ENCODE peak calls at places on chromosomes 3 and 15, in four cellular contexts. X is esophagus muscularis mucosa; Z is CD8-positive, alpha-beta T cell; W is heart right ventricle. C is an unnamed sample.

GRCh38 chr3:183884437-183885296 is at the start of gene PARL:
- DNase-seq in Z (peak), X (peak), W (peak), C (peak)

GRCh38 chr15:34725565-34725964 is 29.2 kb downstream of the GJD2 start:
- DNase-seq in Z (no peak), X (no peak), W (no peak), C (no peak)

GRCh38 chr15:59762558-59762957 is 73.4 kb upstream of the BNIP2 start:
- DNase-seq in X (no peak), Z (no peak), W (no peak), C (no peak)

GRCh38 chr15:96693515-96693914 is 363.0 kb downstream of the NR2F2 start:
- DNase-seq in X (no peak), W (no peak), Z (no peak), C (no peak)

GRCh38 chr3:95327478-95327877 is 1264.6 kb downstream of the NSUN3 start:
- DNase-seq in W (no peak), X (no peak), Z (no peak), C (no peak)

GRCh38 chr15:75452364-75452967 is 976 bp upstream of the SIN3A start:
- DNase-seq in X (peak), W (peak), Z (peak), C (peak)

GRCh38 chr3:120137548-120137947 is 43.3 kb upstream of the GSK3B start:
- DNase-seq in X (no peak), W (no peak), Z (no peak), C (no peak)

GRCh38 chr3:13515786-13516783 is 32.8 kb upstream of the FBLN2 start:
- DNase-seq in W (peak), Z (no peak), X (no peak), C (no peak)

GRCh38 chr3:130345487-130346079 is at the start of gene COL6A5:
- DNase-seq in Z (no peak), X (no peak), W (peak), C (no peak)

GRCh38 chr3:121757087-121757811 is 7.7 kb upstream of the GOLGB1 start:
- DNase-seq in W (peak), X (no peak), Z (no peak), C (no peak)

GRCh38 chr3:52091566-52092290 is 35.4 kb upstream of the DUSP7 start:
- DNase-seq in X (no peak), W (no peak), Z (no peak), C (peak)

GRCh38 chr3:56294316-56294715 is 174.0 kb downstream of the ERC2 start:
- DNase-seq in Z (no peak), W (no peak), X (no peak), C (no peak)

GRCh38 chr15:66151809-66152208 is 101.7 kb downstream of the MEGF11 start:
- DNase-seq in Z (no peak), X (no peak), W (no peak), C (no peak)

GRCh38 chr3:47004369-47005211 is 25.1 kb downstream of the NBEAL2 start:
- DNase-seq in W (no peak), Z (no peak), X (no peak), C (no peak)

GRCh38 chr3:106193876-106194275 is 325.1 kb upstream of the CBLB start:
- DNase-seq in X (no peak), W (no peak), Z (no peak), C (no peak)

GRCh38 chr3:31522152-31522551 is 10.6 kb upstream of the STT3B start:
- DNase-seq in X (no peak), Z (peak), W (no peak), C (no peak)

GRCh38 chr3:16794251-16794650 is 90.5 kb upstream of the PLCL2 start:
- DNase-seq in X (no peak), W (no peak), Z (no peak), C (no peak)

GRCh38 chr3:173584834-173585831 is 187.6 kb downstream of the NLGN1 start:
- DNase-seq in X (no peak), Z (no peak), W (peak), C (peak)

GRCh38 chr3:10688548-10689172 is 127.4 kb upstream of the SLC6A11 start:
- DNase-seq in W (no peak), X (no peak), Z (no peak), C (no peak)

GRCh38 chr3:183073839-183074615 is 25.3 kb downstream of the MCCC1 start:
- DNase-seq in W (no peak), Z (no peak), X (no peak), C (peak)

GRCh38 chr15:66964111-66964738 is 101.2 kb upstream of the SMAD3 start:
- DNase-seq in Z (no peak), X (no peak), W (no peak), C (no peak)

GRCh38 chr3:32922078-32922477 is 29.4 kb upstream of the CCR4 start:
- DNase-seq in X (no peak), Z (no peak), W (no peak), C (no peak)

GRCh38 chr15:58249646-58250312 is 111.6 kb downstream of the AQP9 start:
- DNase-seq in W (no peak), Z (no peak), X (no peak), C (no peak)

GRCh38 chr3:67529337-67529736 is 125.1 kb downstream of the SUCLG2 start:
- DNase-seq in X (no peak), Z (no peak), W (no peak), C (no peak)

GRCh38 chr15:41474941-41475340 is 18.7 kb upstream of the ITPKA start:
- DNase-seq in Z (no peak), W (no peak), X (no peak), C (no peak)

GRCh38 chr3:14146381-14147062 is 21.7 kb downstream of the TMEM43 start:
- DNase-seq in Z (no peak), W (no peak), X (no peak), C (no peak)

GRCh38 chr3:105967117-105967516 is 98.3 kb upstream of the CBLB start:
- DNase-seq in Z (no peak), W (no peak), X (no peak), C (no peak)

GRCh38 chr3:16618721-16619120 is 13.5 kb upstream of the DAZL start:
- DNase-seq in X (no peak), Z (no peak), W (no peak), C (no peak)

GRCh38 chr3:11482024-11482423 is 161.7 kb downstream of the VGLL4 start:
- DNase-seq in X (no peak), W (peak), Z (no peak), C (peak)

GRCh38 chr3:48467473-48468267 is 21.1 kb downstream of the ATRIP start:
- DNase-seq in X (no peak), W (no peak), Z (no peak), C (no peak)

GRCh38 chr3:178436773-178437172 is 99.5 kb upstream of the KCNMB2 start:
- DNase-seq in Z (no peak), W (no peak), X (no peak), C (no peak)

GRCh38 chr3:170117134-170117533 is 64.4 kb downstream of the PHC3 start:
- DNase-seq in W (no peak), Z (no peak), X (no peak), C (no peak)

GRCh38 chr3:71547254-71548198 is 36.0 kb downstream of the FOXP1 start:
- DNase-seq in Z (no peak), X (no peak), W (no peak), C (no peak)

DNA sequence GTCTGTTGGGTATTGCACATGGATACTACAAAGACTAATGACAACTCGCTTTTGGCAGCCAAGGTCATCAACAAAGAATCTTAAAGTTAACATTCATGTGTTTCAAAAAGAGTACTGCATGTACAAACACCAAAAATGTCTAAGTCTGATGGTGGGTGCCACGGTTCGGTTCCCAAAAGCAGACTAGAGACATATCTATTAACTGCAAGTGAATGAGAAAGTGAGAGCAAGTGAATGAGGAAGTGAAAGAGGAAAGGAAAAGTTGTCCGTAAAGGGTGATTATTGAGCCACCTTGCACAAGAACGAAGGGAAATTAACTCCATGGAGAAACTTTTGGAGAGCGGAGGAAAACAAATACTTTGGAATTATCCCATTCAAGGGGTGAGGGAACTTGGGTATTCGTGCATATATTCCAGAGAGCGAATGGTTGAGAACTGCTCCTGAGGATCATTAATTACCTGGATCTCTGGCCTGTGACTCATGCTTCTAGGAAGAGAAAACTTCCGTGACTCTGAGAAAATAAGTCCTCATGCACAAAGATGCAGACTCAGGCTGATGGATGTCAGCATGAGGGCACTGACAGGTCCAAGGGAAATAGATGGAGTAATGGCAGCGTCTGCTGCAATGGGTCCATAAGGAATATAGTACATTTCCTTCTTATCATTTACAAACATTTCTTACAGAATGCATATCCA is 336.5 kb upstream of the TGFBR2 start:
- DNase-seq in Z (no peak), X (no peak), W (no peak), C (no peak)
- TF ChIP-seq CTCF in Z (no peak), X (no peak), W (no peak), C (no peak)

DNA sequence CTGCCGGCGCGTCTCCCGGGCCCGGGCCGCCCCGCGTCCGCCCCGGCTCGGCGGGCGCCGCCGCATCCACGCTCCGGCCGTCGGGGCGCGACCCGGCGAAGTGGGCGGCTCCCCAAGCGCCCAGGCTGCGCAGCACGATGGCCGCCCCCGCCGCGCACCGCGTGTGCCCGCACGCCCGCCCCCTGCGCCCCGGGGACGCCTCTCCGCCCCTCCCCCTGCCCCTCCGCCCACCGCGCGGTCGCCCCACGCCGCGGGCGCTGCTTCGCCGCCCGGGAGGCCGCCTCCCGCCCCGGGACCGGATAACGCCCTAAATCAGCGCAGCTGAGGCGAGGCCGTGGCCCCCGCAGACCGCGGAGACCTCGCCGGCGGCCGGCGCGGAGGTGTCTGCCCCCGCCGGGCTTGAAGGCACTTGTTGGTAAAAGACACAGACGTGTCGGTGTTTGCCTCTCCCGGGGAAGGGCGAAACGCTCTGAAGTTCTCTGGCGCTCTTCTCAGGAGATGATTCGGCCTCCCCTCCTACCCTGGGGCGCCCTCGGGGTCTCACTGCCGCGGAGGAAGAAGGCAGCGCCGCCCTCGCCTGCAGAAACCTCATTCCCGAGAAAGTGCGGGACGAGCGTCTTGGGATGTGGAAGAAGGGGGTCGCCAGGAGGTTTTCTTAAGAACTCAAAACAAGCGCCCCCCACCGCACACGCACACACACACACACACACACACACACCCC is at the start of gene BNC1:
- DNase-seq in X (peak), W (no peak), Z (no peak), C (no peak)
- H3K27ac ChIP-seq in X (no peak), W (no peak), Z (no peak), C (no peak)

GRCh38 chr3:3589715-3590130 is 209.5 kb upstream of the LRRN1 start:
- DNase-seq in Z (no peak), W (no peak), X (no peak), C (no peak)

GRCh38 chr3:3600665-3601340 is 198.4 kb upstream of the LRRN1 start:
- DNase-seq in X (no peak), Z (no peak), W (no peak), C (no peak)

DNA sequence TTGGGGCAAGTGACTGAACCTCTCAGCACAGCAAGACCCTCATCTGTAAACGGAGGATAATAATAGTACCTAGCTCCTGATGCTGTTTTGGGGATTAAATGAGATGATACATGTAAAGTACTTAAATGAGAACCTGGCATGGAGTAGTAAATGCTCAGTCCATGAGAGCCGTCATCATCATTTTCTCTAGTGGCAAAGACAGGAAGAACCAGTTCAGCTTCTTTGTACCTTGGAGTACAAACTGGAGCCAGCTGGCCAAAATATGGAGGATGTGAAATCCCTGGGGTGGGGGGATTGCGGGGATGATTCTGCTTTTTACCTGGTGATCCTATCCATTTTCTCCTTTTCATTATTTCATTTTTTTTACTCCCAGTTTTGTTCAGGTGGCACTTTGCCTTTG is 204.2 kb upstream of the LRRN1 start:
- DNase-seq in X (no peak), Z (no peak), W (no peak), C (no peak)
- H3K4me3 ChIP-seq in X (no peak), Z (no peak), W (no peak), C (no peak)

GRCh38 chr15:62068071-62068786 is 1.5 kb downstream of the C2CD4A start:
- DNase-seq in W (peak), Z (peak), X (no peak), C (no peak)

GRCh38 chr15:62068787-62069170 is 2.0 kb downstream of the C2CD4A start:
- DNase-seq in W (no peak), X (no peak), Z (no peak), C (no peak)

GRCh38 chr15:62067448-62068044 is 769 bp downstream of the C2CD4A start:
- DNase-seq in X (no peak), Z (peak), W (no peak), C (no peak)

GRCh38 chr15:62069551-62069950 is 2.8 kb downstream of the C2CD4A start:
- DNase-seq in W (no peak), Z (no peak), X (no peak), C (no peak)

GRCh38 chr15:62066663-62067447 is at the start of gene C2CD4A:
- DNase-seq in X (no peak), Z (peak), W (peak), C (peak)
- TF ChIP-seq CTCF in X (peak), Z (no peak), W (peak), C (no peak)

GRCh38 chr3:69878254-69878653 is 121.3 kb upstream of the SAMMSON start:
- DNase-seq in Z (no peak), X (no peak), W (no peak), C (no peak)

GRCh38 chr3:69881756-69882428 is 117.6 kb upstream of the SAMMSON start:
- DNase-seq in W (no peak), X (no peak), Z (no peak), C (no peak)

GRCh38 chr3:69882560-69882959 is 117.0 kb upstream of the SAMMSON start:
- DNase-seq in X (no peak), W (no peak), Z (no peak), C (no peak)

GRCh38 chr3:69880069-69880640 is 119.4 kb upstream of the SAMMSON start:
- DNase-seq in Z (no peak), X (no peak), W (no peak), C (no peak)

GRCh38 chr3:69879051-69879450 is 120.5 kb upstream of the SAMMSON start:
- DNase-seq in Z (no peak), W (no peak), X (no peak), C (no peak)
- H3K27ac ChIP-seq in Z (no peak), W (no peak), X (no peak), C (no peak)

GRCh38 chr15:72198410-72199270 is 1.1 kb upstream of the GRAMD2A start:
- DNase-seq in W (no peak), Z (no peak), X (no peak), C (no peak)

GRCh38 chr15:72197045-72197459 is 535 bp downstream of the GRAMD2A start:
- DNase-seq in Z (no peak), X (no peak), W (no peak), C (no peak)

GRCh38 chr15:72197460-72198409 is at the start of gene GRAMD2A:
- DNase-seq in W (no peak), Z (no peak), X (no peak), C (no peak)

GRCh38 chr15:72195101-72195511 is 2.5 kb downstream of the GRAMD2A start:
- DNase-seq in Z (no peak), W (no peak), X (no peak), C (no peak)

DNA sequence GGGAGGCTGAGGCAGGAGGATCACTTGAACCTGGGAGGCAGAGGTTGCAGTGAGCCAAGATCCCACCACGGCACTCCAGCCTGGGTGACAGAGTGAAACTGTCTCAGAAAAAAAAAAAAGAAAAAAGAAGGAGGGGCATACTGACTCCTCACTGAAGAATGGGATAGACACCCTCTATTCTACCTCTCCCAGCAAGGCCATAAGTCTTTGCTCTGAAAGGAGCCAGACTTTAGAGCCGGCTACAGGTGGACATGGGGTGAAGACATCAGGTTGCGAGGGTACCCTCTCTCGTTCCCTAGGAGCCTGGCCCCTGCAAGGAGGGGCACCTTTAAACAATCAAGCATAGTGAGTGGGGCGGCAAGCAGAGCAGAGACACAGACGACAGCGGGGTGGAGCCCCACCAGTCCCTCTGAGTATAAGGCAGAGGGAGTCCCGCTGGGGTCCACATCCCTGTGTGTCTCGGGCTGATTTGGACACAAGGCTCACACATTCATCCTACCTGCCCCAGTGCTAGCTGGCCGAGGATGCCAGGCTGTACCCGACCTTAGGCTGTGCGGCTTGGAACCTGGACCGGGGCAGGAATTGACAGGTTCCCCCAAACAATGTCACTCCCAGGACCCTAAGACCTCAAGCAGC is 1.1 kb downstream of the GRAMD2A start:
- DNase-seq in X (no peak), Z (no peak), W (no peak), C (no peak)
- H3K4me3 ChIP-seq in X (peak), Z (no peak), W (no peak), C (peak)

DNA sequence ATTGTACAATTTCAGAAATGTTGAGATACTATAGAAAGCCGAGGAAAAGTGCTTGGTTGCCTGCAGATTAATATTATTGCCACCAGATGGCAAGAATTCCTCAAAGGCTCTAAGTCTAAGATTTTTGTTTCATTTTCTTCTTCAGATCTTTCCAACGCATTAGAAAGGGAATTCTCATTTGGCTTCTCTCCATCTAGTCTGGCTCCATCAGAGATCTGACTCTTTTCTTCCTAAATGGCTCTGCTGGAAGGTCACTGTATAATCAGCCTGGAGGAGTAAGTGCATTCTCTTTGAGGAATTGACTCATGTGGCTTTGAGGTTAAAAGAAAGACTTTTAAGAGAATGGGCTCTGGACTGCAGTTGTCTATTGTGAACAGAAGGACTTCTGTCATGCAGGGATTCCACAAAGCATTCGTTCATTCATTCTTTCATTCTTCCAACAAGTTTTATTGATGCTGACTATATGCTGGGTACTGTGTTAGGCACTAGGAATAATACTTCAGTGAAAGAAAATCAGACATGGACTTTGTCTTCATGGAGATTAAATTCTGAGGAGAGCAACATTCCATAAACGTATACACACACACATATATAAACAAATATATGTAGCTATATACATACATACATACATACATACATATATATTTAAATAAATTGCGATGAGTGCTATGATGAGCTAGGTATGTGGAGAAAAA is 55.3 kb downstream of the SLC28A2 start:
- DNase-seq in W (peak), X (no peak), Z (no peak), C (no peak)
- TF ChIP-seq CTCF in W (peak), X (peak), Z (no peak), C (peak)

C was measured in dorsolateral prefrontal cortex.